ENCODE peak calls at places on chromosomes 6 and 20, in nine cellular contexts. X is psoas muscle; H is cardiac muscle cell; J is IMR-90; G is WERI-Rb-1; K is CD4-positive, alpha-beta memory T cell; I is astrocyte; W is naive thymus-derived CD4-positive, alpha-beta T cell; A is hepatocyte. N is an unnamed sample. For H3K27me3, the result is how much of the 10 kb centered on the place peaks cover.

GRCh38 chr20:55561259-55561658 is 444.1 kb downstream of the CBLN4 start:
- DNase-seq in X (no peak), H (no peak), J (no peak), G (no peak), K (no peak), I (no peak), W (no peak), A (no peak), N (no peak)

GRCh38 chr6:137852346-137852745 is 14.7 kb upstream of the TNFAIP3 start:
- DNase-seq in X (no peak), H (no peak), J (peak), G (no peak), K (no peak), I (peak), W (no peak), A (no peak), N (no peak)

GRCh38 chr6:52317841-52318581 is 33.5 kb upstream of the MCM3 start:
- DNase-seq in X (no peak), H (no peak), J (peak), G (no peak), K (no peak), I (peak), W (no peak), A (peak), N (no peak)

GRCh38 chr20:21840991-21841390 is 135.5 kb downstream of the PAX1 start:
- DNase-seq in X (no peak), H (no peak), J (no peak), G (no peak), K (no peak), I (no peak), W (no peak), A (no peak), N (no peak)

GRCh38 chr6:35056952-35057351 is 84.2 kb downstream of the TCP11 start:
- DNase-seq in X (no peak), H (no peak), J (no peak), G (no peak), K (no peak), I (no peak), W (no peak), A (no peak), N (no peak)

GRCh38 chr6:161292650-161293281 is 18.9 kb upstream of the AGPAT4 start:
- DNase-seq in X (no peak), H (peak), J (no peak), G (no peak), K (no peak), I (no peak), W (no peak), A (no peak), N (no peak)

GRCh38 chr6:21800948-21801438 is 207.4 kb downstream of the SOX4 start:
- DNase-seq in X (no peak), H (no peak), J (peak), G (no peak), K (no peak), I (peak), W (no peak), A (peak), N (peak)

GRCh38 chr6:40419377-40419776 is 167.8 kb downstream of the LRFN2 start:
- DNase-seq in X (peak), H (no peak), J (no peak), G (no peak), K (no peak), I (no peak), W (no peak), A (no peak), N (no peak)

GRCh38 chr6:12097791-12098190 is 85.7 kb downstream of the HIVEP1 start:
- DNase-seq in X (no peak), H (no peak), J (peak), G (no peak), K (no peak), I (peak), W (no peak), A (no peak), N (no peak)

GRCh38 chr20:44326391-44327159 is 10.3 kb upstream of the R3HDML start:
- DNase-seq in X (no peak), H (no peak), J (no peak), G (no peak), K (no peak), I (no peak), W (peak), A (peak), N (no peak)

DNA sequence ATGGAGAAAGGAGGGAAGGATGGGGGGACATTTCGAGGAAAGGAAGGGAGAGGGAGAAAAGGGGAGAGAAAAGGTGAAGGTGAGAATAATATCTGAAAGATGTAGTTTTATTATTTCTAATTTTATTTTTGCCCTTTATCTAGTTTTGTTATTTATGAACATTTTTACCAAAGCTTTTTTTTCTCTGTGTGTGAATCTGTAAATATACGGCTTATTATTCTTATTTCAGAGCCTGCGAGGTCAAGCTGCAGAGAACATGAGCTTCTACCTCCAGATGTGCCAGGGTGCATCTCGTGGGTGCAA is 35.0 kb downstream of the HLA-A start:
- DNase-seq in X (no peak), H (no peak), J (no peak), G (no peak), K (no peak), I (no peak), W (no peak), A (no peak), N (no peak)
- H3K27ac ChIP-seq in X (peak), H (no peak), J (peak), G (no peak), K (no peak), I (no peak), W (no peak), A (peak), N (peak)

DNA sequence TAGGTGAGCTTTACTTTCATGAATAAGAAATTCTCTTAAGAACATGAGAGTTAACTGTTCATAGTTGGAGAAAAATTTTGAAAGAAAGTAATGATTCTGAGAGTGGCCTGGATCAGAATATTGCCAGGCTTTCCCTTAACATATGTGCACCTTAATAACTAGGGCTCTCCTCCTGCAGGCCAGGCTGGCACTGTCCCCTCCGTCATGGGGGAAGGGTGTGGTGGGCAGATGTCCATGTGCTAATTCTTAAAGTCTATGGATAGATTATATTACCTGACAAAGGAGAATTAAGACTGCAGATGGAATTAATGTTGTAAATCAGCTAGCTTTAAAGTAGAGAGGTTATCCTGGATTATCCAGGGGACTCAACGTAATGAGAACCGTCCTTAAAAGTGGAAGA is 10.9 kb upstream of the KLHL32 start:
- DNase-seq in X (no peak), H (no peak), J (no peak), G (peak), K (no peak), I (no peak), W (no peak), A (no peak), N (no peak)
- H3K27me3 ChIP-seq in X (under half), H (under half), J (under half), G (under half), K (under half), I (under half), W (under half), A (under half), N (under half)

DNA sequence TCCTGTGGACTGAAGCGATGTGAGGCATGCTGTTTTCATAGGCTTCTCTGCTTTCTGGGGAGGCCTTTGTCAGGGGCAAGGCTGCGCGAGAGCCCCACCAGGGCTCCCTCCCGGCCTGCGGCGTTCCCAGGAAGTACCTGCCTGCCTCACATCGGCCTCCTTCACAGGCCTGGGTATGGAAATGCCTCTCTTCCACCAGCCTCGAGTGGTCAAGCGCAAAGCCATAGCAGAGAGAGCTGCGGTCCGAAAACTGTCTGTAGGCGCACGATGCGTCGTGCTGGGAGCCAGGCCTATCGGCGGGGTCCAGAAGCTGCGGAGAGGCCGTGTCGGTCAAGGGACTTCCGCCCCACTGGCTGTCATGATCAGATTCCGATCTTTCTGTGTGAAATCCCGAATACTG is 71.2 kb downstream of the SIM1 start:
- DNase-seq in X (no peak), H (no peak), J (no peak), G (no peak), K (no peak), I (no peak), W (no peak), A (no peak), N (no peak)
- H3K27ac ChIP-seq in X (no peak), H (no peak), J (no peak), G (no peak), K (no peak), I (no peak), W (no peak), A (no peak), N (no peak)

GRCh38 chr6:143605894-143606293 is 71.9 kb upstream of the PHACTR2 start:
- DNase-seq in X (no peak), H (no peak), J (no peak), G (no peak), K (no peak), I (no peak), W (no peak), A (no peak), N (no peak)
- H3K27me3 ChIP-seq in X (under half), H (under half), J (under half), G (under half), K (under half), I (under half), W (under half), A (under half), N (under half)

GRCh38 chr6:33708516-33709204 is 2.8 kb downstream of the UQCC2 start:
- DNase-seq in X (no peak), H (no peak), J (no peak), G (no peak), K (no peak), I (no peak), W (no peak), A (no peak), N (no peak)

GRCh38 chr6:33706136-33706725 is 5.3 kb downstream of the UQCC2 start:
- DNase-seq in X (no peak), H (no peak), J (no peak), G (no peak), K (no peak), I (no peak), W (no peak), A (no peak), N (no peak)

GRCh38 chr6:33709605-33710295 is 1.8 kb downstream of the UQCC2 start:
- DNase-seq in X (no peak), H (no peak), J (no peak), G (peak), K (no peak), I (no peak), W (no peak), A (no peak), N (no peak)

GRCh38 chr6:33705268-33705885 is 6.1 kb downstream of the UQCC2 start:
- DNase-seq in X (no peak), H (no peak), J (peak), G (no peak), K (no peak), I (no peak), W (no peak), A (no peak), N (no peak)

GRCh38 chr6:33707771-33708170 is 3.7 kb downstream of the UQCC2 start:
- DNase-seq in X (no peak), H (no peak), J (no peak), G (no peak), K (no peak), I (no peak), W (no peak), A (no peak), N (no peak)
- H3K27ac ChIP-seq in X (no peak), H (no peak), J (no peak), G (peak), K (no peak), I (no peak), W (no peak), A (no peak), N (no peak)

GRCh38 chr6:133854633-133855598 is 34.0 kb upstream of the TCF21 start:
- DNase-seq in X (no peak), H (peak), J (no peak), G (peak), K (no peak), I (no peak), W (no peak), A (peak), N (no peak)

GRCh38 chr6:133855599-133855972 is 33.3 kb upstream of the TCF21 start:
- DNase-seq in X (no peak), H (no peak), J (no peak), G (no peak), K (no peak), I (peak), W (no peak), A (no peak), N (no peak)

GRCh38 chr6:133856911-133857310 is 32.0 kb upstream of the TCF21 start:
- DNase-seq in X (no peak), H (no peak), J (no peak), G (no peak), K (no peak), I (no peak), W (no peak), A (no peak), N (no peak)

GRCh38 chr6:133857696-133858095 is 31.2 kb upstream of the TCF21 start:
- DNase-seq in X (no peak), H (no peak), J (no peak), G (no peak), K (no peak), I (no peak), W (no peak), A (no peak), N (no peak)

GRCh38 chr6:133855994-133856393 is 32.9 kb upstream of the TCF21 start:
- DNase-seq in X (no peak), H (no peak), J (no peak), G (no peak), K (no peak), I (no peak), W (no peak), A (no peak), N (no peak)
- H3K27me3 ChIP-seq in X (under half), H (under half), J (under half), G (half or more), K (under half), I (under half), W (under half), A (half or more), N (under half)

N was measured in PC-9.